ENCODE peak calls at places on chromosomes 16 and 17, in five cellular contexts. One of them, this sample, is unnamed.

GRCh38 chr17:80360396-80360795 is 54.6 kb upstream of the ENDOV start:
- ATAC-seq in activated CD8-positive, alpha-beta memory T cell treated with anti-CD3 and anti-CD28 coated beads, Interleukin-2, amount 10 ng/mL, durations not matched to agents 7 days and 5 days: no peak
- ATAC-seq in pancreas: no peak
- ATAC-seq in left cardiac atrium: no peak
- ATAC-seq in activated naive CD8-positive, alpha-beta T cell treated with anti-CD3 and anti-CD28 coated beads, Interleukin-2, amount 50 U/mL, for 24 hours: peak; percentile 7
- ATAC-seq in this sample: no peak

GRCh38 chr16:11257131-11257938 is 1.3 kb upstream of the SOCS1 start:
- ATAC-seq in activated CD8-positive, alpha-beta memory T cell treated with anti-CD3 and anti-CD28 coated beads, Interleukin-2, amount 10 ng/mL, durations not matched to agents 7 days and 5 days: peak; percentile 13
- ATAC-seq in pancreas: peak; percentile 72
- ATAC-seq in left cardiac atrium: peak; percentile 72
- ATAC-seq in activated naive CD8-positive, alpha-beta T cell treated with anti-CD3 and anti-CD28 coated beads, Interleukin-2, amount 50 U/mL, for 24 hours: peak; percentile 12
- ATAC-seq in this sample: no peak

GRCh38 chr16:49382916-49383315 is 9.3 kb downstream of the C16orf78 start:
- ATAC-seq in activated CD8-positive, alpha-beta memory T cell treated with anti-CD3 and anti-CD28 coated beads, Interleukin-2, amount 10 ng/mL, durations not matched to agents 7 days and 5 days: no peak
- ATAC-seq in pancreas: no peak
- ATAC-seq in left cardiac atrium: no peak
- ATAC-seq in activated naive CD8-positive, alpha-beta T cell treated with anti-CD3 and anti-CD28 coated beads, Interleukin-2, amount 50 U/mL, for 24 hours: no peak
- ATAC-seq in this sample: no peak

GRCh38 chr16:73068546-73069401 is 20.8 kb upstream of the ZFHX3 start:
- ATAC-seq in activated CD8-positive, alpha-beta memory T cell treated with anti-CD3 and anti-CD28 coated beads, Interleukin-2, amount 10 ng/mL, durations not matched to agents 7 days and 5 days: no peak
- ATAC-seq in pancreas: peak; percentile 26
- ATAC-seq in left cardiac atrium: peak; percentile 74
- ATAC-seq in activated naive CD8-positive, alpha-beta T cell treated with anti-CD3 and anti-CD28 coated beads, Interleukin-2, amount 50 U/mL, for 24 hours: no peak
- ATAC-seq in this sample: no peak

GRCh38 chr17:311119-311848 is 41.3 kb downstream of the RPH3AL start:
- ATAC-seq in activated CD8-positive, alpha-beta memory T cell treated with anti-CD3 and anti-CD28 coated beads, Interleukin-2, amount 10 ng/mL, durations not matched to agents 7 days and 5 days: no peak
- ATAC-seq in pancreas: no peak
- ATAC-seq in left cardiac atrium: no peak
- ATAC-seq in activated naive CD8-positive, alpha-beta T cell treated with anti-CD3 and anti-CD28 coated beads, Interleukin-2, amount 50 U/mL, for 24 hours: no peak
- ATAC-seq in this sample: no peak

GRCh38 chr17:1533649-1534325 is 17.4 kb upstream of the INPP5K start:
- ATAC-seq in activated CD8-positive, alpha-beta memory T cell treated with anti-CD3 and anti-CD28 coated beads, Interleukin-2, amount 10 ng/mL, durations not matched to agents 7 days and 5 days: no peak
- ATAC-seq in pancreas: no peak
- ATAC-seq in left cardiac atrium: peak; percentile 26
- ATAC-seq in activated naive CD8-positive, alpha-beta T cell treated with anti-CD3 and anti-CD28 coated beads, Interleukin-2, amount 50 U/mL, for 24 hours: no peak
- ATAC-seq in this sample: no peak

GRCh38 chr16:28277537-28278388 is 14.6 kb upstream of the SBK1 start:
- ATAC-seq in activated CD8-positive, alpha-beta memory T cell treated with anti-CD3 and anti-CD28 coated beads, Interleukin-2, amount 10 ng/mL, durations not matched to agents 7 days and 5 days: peak; percentile 89
- ATAC-seq in pancreas: peak; percentile 96
- ATAC-seq in left cardiac atrium: peak; percentile 96
- ATAC-seq in activated naive CD8-positive, alpha-beta T cell treated with anti-CD3 and anti-CD28 coated beads, Interleukin-2, amount 50 U/mL, for 24 hours: peak; percentile 82
- ATAC-seq in this sample: peak; percentile 86

GRCh38 chr16:56824335-56824734 is 40.7 kb upstream of the SLC12A3 start:
- ATAC-seq in activated CD8-positive, alpha-beta memory T cell treated with anti-CD3 and anti-CD28 coated beads, Interleukin-2, amount 10 ng/mL, durations not matched to agents 7 days and 5 days: peak; percentile 33
- ATAC-seq in pancreas: peak; percentile 70
- ATAC-seq in left cardiac atrium: peak; percentile 54
- ATAC-seq in activated naive CD8-positive, alpha-beta T cell treated with anti-CD3 and anti-CD28 coated beads, Interleukin-2, amount 50 U/mL, for 24 hours: no peak
- ATAC-seq in this sample: no peak

GRCh38 chr17:79332011-79332410 is 257.4 kb downstream of the ENGASE start:
- ATAC-seq in activated CD8-positive, alpha-beta memory T cell treated with anti-CD3 and anti-CD28 coated beads, Interleukin-2, amount 10 ng/mL, durations not matched to agents 7 days and 5 days: no peak
- ATAC-seq in pancreas: no peak
- ATAC-seq in left cardiac atrium: no peak
- ATAC-seq in activated naive CD8-positive, alpha-beta T cell treated with anti-CD3 and anti-CD28 coated beads, Interleukin-2, amount 50 U/mL, for 24 hours: no peak
- ATAC-seq in this sample: no peak

GRCh38 chr16:11621539-11621919 is 34.8 kb upstream of the LITAF start:
- ATAC-seq in activated CD8-positive, alpha-beta memory T cell treated with anti-CD3 and anti-CD28 coated beads, Interleukin-2, amount 10 ng/mL, durations not matched to agents 7 days and 5 days: no peak
- ATAC-seq in pancreas: no peak
- ATAC-seq in left cardiac atrium: no peak
- ATAC-seq in activated naive CD8-positive, alpha-beta T cell treated with anti-CD3 and anti-CD28 coated beads, Interleukin-2, amount 50 U/mL, for 24 hours: no peak
- ATAC-seq in this sample: no peak

GRCh38 chr16:85728879-85729278 is 22.0 kb downstream of the C16orf74 start:
- ATAC-seq in activated CD8-positive, alpha-beta memory T cell treated with anti-CD3 and anti-CD28 coated beads, Interleukin-2, amount 10 ng/mL, durations not matched to agents 7 days and 5 days: no peak
- ATAC-seq in pancreas: no peak
- ATAC-seq in left cardiac atrium: no peak
- ATAC-seq in activated naive CD8-positive, alpha-beta T cell treated with anti-CD3 and anti-CD28 coated beads, Interleukin-2, amount 50 U/mL, for 24 hours: no peak
- ATAC-seq in this sample: no peak

GRCh38 chr17:44137891-44138709 is 3.6 kb upstream of the HROB start:
- ATAC-seq in activated CD8-positive, alpha-beta memory T cell treated with anti-CD3 and anti-CD28 coated beads, Interleukin-2, amount 10 ng/mL, durations not matched to agents 7 days and 5 days: peak; percentile 38
- ATAC-seq in pancreas: peak; percentile 75
- ATAC-seq in left cardiac atrium: peak; percentile 96
- ATAC-seq in activated naive CD8-positive, alpha-beta T cell treated with anti-CD3 and anti-CD28 coated beads, Interleukin-2, amount 50 U/mL, for 24 hours: peak; percentile 75
- ATAC-seq in this sample: peak; percentile 83